ENCODE peak calls at places on chromosomes 13 and 19, in eight cellular contexts. K is HS-5; A is fibroblast of lung; Z is Kasumi-1; E is activated CD4-positive, alpha-beta T cell treated with anti-CD3 and anti-CD28 coated beads for 48 hours; D is stimulated activated CD8-positive, alpha-beta memory T cell treated with anti-CD3 and anti-CD28 coated beads, Interleukin-7, amount 100 ng/mL, for 48 hours; X is iPS DF 6.9; Q is glutamatergic neuron. I is an unnamed sample.

GRCh38 chr19:53782698-53783097 is 41.4 kb downstream of the NLRP12 start:
- DNase-seq in K (no peak), A (no peak), Z (no peak), E (no peak), D (no peak), X (peak), Q (no peak), I (no peak)

GRCh38 chr19:10420444-10421239 is at the start of gene PDE4A:
- DNase-seq in K (no peak), A (no peak), Z (peak), E (peak), D (no peak), X (no peak), Q (peak), I (peak)

GRCh38 chr13:85347251-85347650 is 452.0 kb downstream of the SLITRK6 start:
- DNase-seq in K (no peak), A (peak), Z (no peak), E (no peak), D (no peak), X (no peak), Q (no peak), I (no peak)

GRCh38 chr13:108266316-108266936 is 3.1 kb upstream of the TNFSF13B start:
- DNase-seq in K (no peak), A (no peak), Z (peak), E (no peak), D (no peak), X (no peak), Q (no peak), I (no peak)

GRCh38 chr19:610801-611505 is 21.3 kb downstream of the HCN2 start:
- DNase-seq in K (no peak), A (peak), Z (peak), E (peak), D (peak), X (no peak), Q (peak), I (peak)

GRCh38 chr19:45168767-45169351 is 8.1 kb upstream of the NKPD1 start:
- DNase-seq in K (no peak), A (no peak), Z (peak), E (no peak), D (no peak), X (no peak), Q (no peak), I (no peak)

GRCh38 chr13:106083620-106084350 is 451.7 kb downstream of the EFNB2 start:
- DNase-seq in K (no peak), A (peak), Z (peak), E (peak), D (no peak), X (no peak), Q (no peak), I (peak)

GRCh38 chr13:101202590-101202989 is 213.7 kb downstream of the NALCN start:
- DNase-seq in K (no peak), A (no peak), Z (no peak), E (no peak), D (no peak), X (peak), Q (no peak), I (no peak)

GRCh38 chr19:37218592-37218935 is 550 bp downstream of the ZNF383 start:
- DNase-seq in K (no peak), A (peak), Z (no peak), E (peak), D (no peak), X (no peak), Q (no peak), I (peak)

GRCh38 chr19:5395541-5395940 is 54.9 kb upstream of the PTPRS start:
- DNase-seq in K (no peak), A (no peak), Z (no peak), E (no peak), D (no peak), X (no peak), Q (no peak), I (no peak)

GRCh38 chr19:41367848-41368301 is 3.9 kb upstream of the B9D2 start:
- DNase-seq in K (peak), A (peak), Z (peak), E (no peak), D (no peak), X (no peak), Q (no peak), I (peak)

GRCh38 chr13:82688400-82688999 is 1193.8 kb downstream of the SLITRK1 start:
- DNase-seq in K (no peak), A (peak), Z (no peak), E (no peak), D (no peak), X (no peak), Q (no peak), I (peak)

GRCh38 chr13:98672947-98673545 is 79.4 kb downstream of the SLC15A1 start:
- DNase-seq in K (no peak), A (peak), Z (peak), E (peak), D (peak), X (peak), Q (peak), I (peak)

GRCh38 chr13:100454876-100455275 is 133.7 kb downstream of the GGACT start:
- DNase-seq in K (no peak), A (peak), Z (no peak), E (peak), D (no peak), X (no peak), Q (no peak), I (peak)

GRCh38 chr19:4519521-4520277 is 1.4 kb upstream of the PLIN4 start:
- DNase-seq in K (no peak), A (no peak), Z (no peak), E (no peak), D (no peak), X (no peak), Q (no peak), I (no peak)

GRCh38 chr13:113074401-113074800 is 31.2 kb upstream of the F7 start:
- DNase-seq in K (no peak), A (no peak), Z (no peak), E (no peak), D (no peak), X (no peak), Q (peak), I (no peak)

GRCh38 chr19:44904426-44904994 is 1.1 kb upstream of the APOE start:
- DNase-seq in K (no peak), A (no peak), Z (no peak), E (peak), D (no peak), X (no peak), Q (no peak), I (no peak)

GRCh38 chr19:55171440-55171839 is 5.0 kb upstream of the DNAAF3 start:
- DNase-seq in K (no peak), A (no peak), Z (no peak), E (no peak), D (no peak), X (no peak), Q (no peak), I (no peak)

GRCh38 chr13:105219636-105220035 is 1315.8 kb downstream of the EFNB2 start:
- DNase-seq in K (peak), A (peak), Z (no peak), E (no peak), D (no peak), X (no peak), Q (no peak), I (peak)

GRCh38 chr13:66069570-66069969 is 1160.6 kb downstream of the PCDH9 start:
- DNase-seq in K (no peak), A (peak), Z (no peak), E (no peak), D (no peak), X (no peak), Q (no peak), I (peak)

GRCh38 chr19:3250675-3251074 is 26.2 kb downstream of the CELF5 start:
- DNase-seq in K (no peak), A (no peak), Z (peak), E (peak), D (no peak), X (no peak), Q (peak), I (peak)

GRCh38 chr13:79081942-79082341 is 324.1 kb downstream of the RBM26 start:
- DNase-seq in K (no peak), A (no peak), Z (no peak), E (no peak), D (no peak), X (no peak), Q (no peak), I (no peak)

I was measured in cardiac fibroblast.